ENCODE peak calls at places on chromosomes 11 and 22, in five cellular contexts. A is brain microvascular endothelial cell, H is sigmoid colon, K is fibroblast of mammary gland, D is cardiac fibroblast. S is an unnamed sample.

GRCh38 chr22:25546242-25546641 is 18.2 kb upstream of the GRK3 start:
- DNase-seq in A (no peak), H (no peak), K (no peak), D (no peak), S (no peak)

GRCh38 chr11:27423125-27423524 is 49.5 kb downstream of the LGR4 start:
- DNase-seq in A (peak), H (peak), K (peak), D (peak), S (peak)

GRCh38 chr11:20027546-20028014 is 132.7 kb downstream of the DBX1 start:
- DNase-seq in A (no peak), H (no peak), K (no peak), D (no peak), S (no peak)

GRCh38 chr11:112318193-112318592 is 57.5 kb upstream of the PLET1 start:
- DNase-seq in A (peak), H (no peak), K (peak), D (peak), S (no peak)

GRCh38 chr11:72972541-72973128 is 158.4 kb downstream of the ATG16L2 start:
- DNase-seq in A (no peak), H (no peak), K (peak), D (peak), S (no peak)

GRCh38 chr11:73259406-73260126 is 12.6 kb upstream of the P2RY6 start:
- DNase-seq in A (no peak), H (peak), K (no peak), D (no peak), S (peak)

GRCh38 chr11:11770274-11770673 is 71.5 kb upstream of the USP47 start:
- DNase-seq in A (no peak), H (no peak), K (no peak), D (no peak), S (no peak)

GRCh38 chr11:107696140-107696539 is 15.7 kb downstream of the SLN start:
- DNase-seq in A (peak), H (no peak), K (peak), D (peak), S (no peak)

GRCh38 chr22:35315141-35315854 is 15.6 kb downstream of the TOM1 start:
- DNase-seq in A (no peak), H (peak), K (no peak), D (no peak), S (peak)

GRCh38 chr11:27234043-27234668 is 128.9 kb downstream of the CCDC34 start:
- DNase-seq in A (peak), H (peak), K (peak), D (peak), S (no peak)

GRCh38 chr11:123798079-123798478 is 8.1 kb downstream of the OR6M1 start:
- DNase-seq in A (no peak), H (no peak), K (no peak), D (peak), S (no peak)

GRCh38 chr11:34587282-34587677 is 33.6 kb upstream of the EHF start:
- DNase-seq in A (no peak), H (no peak), K (no peak), D (peak), S (no peak)

GRCh38 chr22:44701824-44702478 is at the start of gene PRR5:
- DNase-seq in A (peak), H (peak), K (peak), D (peak), S (no peak)

GRCh38 chr22:37669586-37669985 is 5.8 kb upstream of the LGALS1 start:
- DNase-seq in A (no peak), H (no peak), K (peak), D (no peak), S (no peak)

GRCh38 chr11:111977141-111978027 is 40.2 kb downstream of the DIXDC1 start:
- DNase-seq in A (peak), H (peak), K (peak), D (peak), S (peak)

GRCh38 chr11:66388746-66389386 is 17.3 kb upstream of the SLC29A2 start:
- DNase-seq in A (peak), H (peak), K (peak), D (peak), S (no peak)

GRCh38 chr11:59197990-59198389 is 14.7 kb downstream of the MPEG1 start:
- DNase-seq in A (peak), H (peak), K (no peak), D (peak), S (peak)

GRCh38 chr11:59199546-59200420 is 12.9 kb downstream of the MPEG1 start:
- DNase-seq in A (no peak), H (no peak), K (no peak), D (no peak), S (no peak)

GRCh38 chr11:59204736-59205135 is 8.0 kb downstream of the MPEG1 start:
- DNase-seq in A (no peak), H (no peak), K (no peak), D (no peak), S (no peak)

GRCh38 chr11:59200421-59200746 is 12.3 kb downstream of the MPEG1 start:
- DNase-seq in A (no peak), H (no peak), K (no peak), D (no peak), S (no peak)

DNA sequence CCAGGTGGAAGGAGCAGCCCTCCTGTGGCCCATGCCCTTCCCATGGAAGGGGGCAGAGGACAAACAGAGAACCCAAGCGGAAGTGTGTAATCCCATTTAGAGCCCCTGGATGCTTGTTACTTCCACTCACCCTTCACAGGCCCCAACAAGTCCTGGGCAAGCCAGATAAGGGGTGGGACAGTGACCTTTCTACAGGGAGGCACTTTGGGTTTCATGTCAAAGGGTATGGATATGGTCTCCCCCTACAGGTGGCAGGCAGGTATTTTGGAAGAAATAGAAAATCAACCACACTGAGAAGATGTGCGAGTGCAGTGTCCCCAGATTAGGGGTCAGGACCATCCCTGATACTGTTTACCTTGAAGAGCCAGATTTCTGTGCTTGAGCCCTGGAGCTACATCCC is 11.4 kb downstream of the MPEG1 start:
- DNase-seq in A (no peak), H (no peak), K (no peak), D (no peak), S (no peak)
- TF ChIP-seq CTCF in A (peak), H (no peak), K (peak), D (peak), S (no peak)

GRCh38 chr11:13160745-13161144 is 116.8 kb upstream of the BMAL1 start:
- DNase-seq in A (no peak), H (no peak), K (no peak), D (no peak), S (no peak)
- H3K4me3 ChIP-seq in A (no peak), H (no peak), K (no peak), D (no peak), S (no peak)

GRCh38 chr22:43092085-43092484 is 2.9 kb upstream of the TTLL1 start:
- DNase-seq in A (no peak), H (no peak), K (no peak), D (no peak), S (no peak)

GRCh38 chr22:43094551-43094950 is 5.4 kb upstream of the TTLL1 start:
- DNase-seq in A (no peak), H (no peak), K (no peak), D (no peak), S (no peak)

GRCh38 chr22:43096420-43096819 is 7.2 kb upstream of the TTLL1 start:
- DNase-seq in A (no peak), H (no peak), K (no peak), D (no peak), S (no peak)

GRCh38 chr22:43090130-43090789 is 1.1 kb upstream of the TTLL1 start:
- DNase-seq in A (peak), H (peak), K (peak), D (peak), S (no peak)

GRCh38 chr22:43094085-43094484 is 4.9 kb upstream of the TTLL1 start:
- DNase-seq in A (no peak), H (no peak), K (no peak), D (peak), S (no peak)
- TF ChIP-seq CTCF in A (no peak), H (no peak), K (no peak), D (no peak), S (no peak)

GRCh38 chr11:102522332-102523207 is 8.0 kb downstream of the MMP7 start:
- DNase-seq in A (no peak), H (no peak), K (no peak), D (no peak), S (no peak)
- H3K4me3 ChIP-seq in A (no peak), H (no peak), K (no peak), D (no peak), S (no peak)

DNA sequence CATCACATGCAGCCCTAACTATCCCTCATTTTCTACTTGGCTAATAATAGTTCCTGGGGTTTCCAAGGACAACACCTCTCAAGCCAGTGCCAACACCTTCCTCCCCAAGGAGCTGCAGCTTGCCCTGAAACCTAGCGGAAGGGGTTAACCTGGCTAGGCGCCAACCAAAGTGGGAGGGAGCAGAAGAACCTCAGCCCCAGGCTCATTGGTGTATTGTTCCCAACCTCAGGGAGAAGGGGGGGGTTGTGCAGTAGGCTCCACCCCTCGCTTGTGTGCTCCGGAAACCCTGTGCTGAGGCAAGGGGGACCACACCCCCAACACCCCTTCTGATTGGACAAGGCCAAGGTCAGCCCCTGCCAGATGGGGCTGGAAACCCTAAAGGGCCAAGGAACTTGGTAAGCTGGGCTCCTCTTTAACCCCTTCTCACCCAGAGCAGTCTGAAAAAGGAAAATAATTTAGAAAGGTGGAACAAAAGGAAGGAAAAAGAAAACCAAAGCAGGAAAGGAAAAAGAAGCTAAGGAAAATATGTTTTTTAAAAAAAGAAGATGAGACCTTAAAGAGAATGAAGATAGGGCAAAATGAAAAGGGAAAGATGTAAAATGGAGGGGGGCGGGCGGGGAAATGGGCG is 2.5 kb downstream of the MTA2 start:
- DNase-seq in A (peak), H (peak), K (peak), D (peak), S (peak)
- TF ChIP-seq CTCF in A (no peak), H (no peak), K (no peak), D (no peak), S (no peak)

DNA sequence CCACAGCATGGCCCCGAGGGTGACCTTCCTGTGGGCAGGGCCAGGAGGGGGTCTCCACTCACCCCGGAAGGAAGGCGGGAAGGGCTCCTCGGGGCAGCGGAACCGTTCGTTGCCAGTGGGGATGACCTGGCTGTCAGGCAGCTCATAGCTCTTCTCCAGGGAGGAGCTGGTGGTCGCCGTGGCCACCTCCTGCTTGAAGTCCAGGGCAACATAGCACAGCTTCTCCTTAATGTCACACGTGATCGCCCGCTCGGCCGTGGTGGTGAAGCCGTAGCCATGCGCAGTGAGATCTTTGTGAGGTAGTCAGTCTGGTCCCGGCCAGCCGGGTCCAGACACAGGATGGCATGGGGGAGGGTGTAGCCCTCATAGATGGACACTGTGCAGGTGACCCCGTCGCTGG is 31.5 kb upstream of the SYT8 start:
- DNase-seq in A (no peak), H (no peak), K (no peak), D (no peak), S (peak)
- H3K4me3 ChIP-seq in A (no peak), H (no peak), K (no peak), D (no peak), S (no peak)

GRCh38 chr22:50218996-50219727 is 18.4 kb downstream of the SELENOO start:
- DNase-seq in A (peak), H (peak), K (peak), D (peak), S (no peak)

GRCh38 chr22:50216684-50217520 is 16.1 kb downstream of the SELENOO start:
- DNase-seq in A (no peak), H (peak), K (no peak), D (no peak), S (no peak)

GRCh38 chr22:50218153-50218995 is 17.6 kb downstream of the SELENOO start:
- DNase-seq in A (no peak), H (peak), K (no peak), D (no peak), S (no peak)

GRCh38 chr22:50216161-50216683 is 15.4 kb downstream of the SELENOO start:
- DNase-seq in A (no peak), H (peak), K (no peak), D (no peak), S (no peak)

DNA sequence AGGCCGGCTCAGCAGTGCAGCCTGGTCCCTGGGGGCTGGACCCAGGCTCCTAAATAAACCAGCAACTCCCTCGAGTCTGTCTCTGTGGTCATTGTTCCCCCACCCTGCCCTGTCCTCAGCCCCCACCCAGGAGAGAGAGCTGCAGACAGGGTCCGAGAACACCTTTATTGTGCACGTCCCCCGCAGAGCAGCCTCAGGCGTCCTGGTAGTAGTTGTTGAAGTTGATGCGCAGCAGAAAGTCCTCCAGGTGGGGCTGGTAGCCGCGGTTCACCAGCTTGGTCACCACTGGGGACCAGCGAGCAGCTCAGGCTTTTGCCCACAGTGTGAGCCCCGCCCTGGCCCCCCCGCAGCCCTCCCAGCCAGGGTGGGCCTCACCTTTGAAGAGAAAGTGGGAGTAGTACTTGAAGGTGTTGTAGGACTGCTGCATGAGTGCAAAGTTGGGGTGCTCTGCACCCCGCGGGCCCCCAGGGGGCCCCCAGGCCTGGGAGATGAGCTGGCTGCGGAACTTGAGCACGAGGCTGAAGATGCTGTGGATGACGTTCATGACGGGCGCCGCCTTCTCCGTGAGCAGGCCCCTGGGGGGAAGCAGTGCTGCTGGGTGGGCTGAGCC is 16.8 kb downstream of the SELENOO start:
- DNase-seq in A (no peak), H (no peak), K (no peak), D (no peak), S (no peak)
- TF ChIP-seq CTCF in A (no peak), H (no peak), K (no peak), D (no peak), S (no peak)